ENCODE peak calls at places on chromosomes 7 and 10, in five cellular contexts. One of them, this sample, is unnamed.

GRCh38 chr10:86244296-86244695 is 122.3 kb downstream of the GRID1 start:
- DNase-seq in RWPE1: no peak
- DNase-seq in coronary artery: no peak
- DNase-seq in spleen: no peak
- DNase-seq in GM20000: no peak
- DNase-seq in this sample: no peak

GRCh38 chr10:60203993-60204618 is 185.6 kb downstream of the ANK3 start:
- DNase-seq in coronary artery: no peak
- DNase-seq in RWPE1: peak
- DNase-seq in GM20000: no peak
- DNase-seq in spleen: no peak
- DNase-seq in this sample: no peak

GRCh38 chr7:132279718-132280117 is 296.6 kb downstream of the PLXNA4 start:
- DNase-seq in GM20000: no peak
- DNase-seq in coronary artery: no peak
- DNase-seq in RWPE1: no peak
- DNase-seq in spleen: no peak
- DNase-seq in this sample: no peak

GRCh38 chr7:27129729-27130539 is 623 bp downstream of the HOXA4 start:
- DNase-seq in RWPE1: no peak
- DNase-seq in coronary artery: peak
- DNase-seq in GM20000: no peak
- DNase-seq in spleen: no peak
- DNase-seq in this sample: peak

GRCh38 chr10:86400705-86401587 is 34.4 kb upstream of the GRID1 start:
- DNase-seq in spleen: peak
- DNase-seq in RWPE1: no peak
- DNase-seq in coronary artery: peak
- DNase-seq in GM20000: peak
- DNase-seq in this sample: no peak

GRCh38 chr7:30789334-30789711 is 18.1 kb downstream of the MINDY4 start:
- DNase-seq in RWPE1: peak
- DNase-seq in coronary artery: no peak
- DNase-seq in spleen: no peak
- DNase-seq in GM20000: no peak
- DNase-seq in this sample: no peak

GRCh38 chr10:30045961-30046360 is 13.4 kb downstream of the JCAD start:
- DNase-seq in spleen: no peak
- DNase-seq in RWPE1: no peak
- DNase-seq in coronary artery: no peak
- DNase-seq in GM20000: no peak
- DNase-seq in this sample: no peak

GRCh38 chr10:48604408-48605263 is at the start of gene ARHGAP22:
- DNase-seq in GM20000: peak
- DNase-seq in coronary artery: peak
- DNase-seq in RWPE1: peak
- DNase-seq in spleen: no peak
- DNase-seq in this sample: peak

GRCh38 chr7:80858141-80858903 is 60.5 kb downstream of the SEMA3C start:
- DNase-seq in GM20000: peak
- DNase-seq in RWPE1: no peak
- DNase-seq in coronary artery: no peak
- DNase-seq in spleen: no peak
- DNase-seq in this sample: no peak

GRCh38 chr10:86688398-86688921 is 20.1 kb downstream of the LDB3 start:
- DNase-seq in spleen: no peak
- DNase-seq in coronary artery: no peak
- DNase-seq in GM20000: peak
- DNase-seq in RWPE1: peak
- DNase-seq in this sample: no peak

GRCh38 chr7:27808626-27809025 is 68.7 kb downstream of the TAX1BP1 start:
- DNase-seq in GM20000: no peak
- DNase-seq in coronary artery: no peak
- DNase-seq in spleen: no peak
- DNase-seq in RWPE1: peak
- DNase-seq in this sample: no peak

GRCh38 chr7:117269895-117270294 is 53.0 kb downstream of the WNT2 start:
- DNase-seq in spleen: no peak
- DNase-seq in GM20000: no peak
- DNase-seq in RWPE1: peak
- DNase-seq in coronary artery: no peak
- DNase-seq in this sample: no peak

GRCh38 chr7:89994483-89994882 is 159.8 kb upstream of the STEAP1 start:
- DNase-seq in spleen: no peak
- DNase-seq in RWPE1: no peak
- DNase-seq in coronary artery: no peak
- DNase-seq in GM20000: no peak
- DNase-seq in this sample: no peak

GRCh38 chr10:75592888-75593643 is 161.6 kb downstream of the LRMDA start:
- DNase-seq in coronary artery: no peak
- DNase-seq in GM20000: no peak
- DNase-seq in RWPE1: no peak
- DNase-seq in spleen: no peak
- DNase-seq in this sample: no peak

GRCh38 chr7:52708846-52709245 is 326.6 kb upstream of the POM121L12 start:
- DNase-seq in RWPE1: no peak
- DNase-seq in GM20000: no peak
- DNase-seq in spleen: no peak
- DNase-seq in coronary artery: no peak
- DNase-seq in this sample: no peak

GRCh38 chr10:100518761-100519241 is 860 bp downstream of the SEC31B start:
- DNase-seq in spleen: no peak
- DNase-seq in RWPE1: peak
- DNase-seq in coronary artery: no peak
- DNase-seq in GM20000: peak
- DNase-seq in this sample: no peak

GRCh38 chr10:32946108-32946507 is 11.9 kb downstream of the ITGB1 start:
- DNase-seq in spleen: no peak
- DNase-seq in coronary artery: no peak
- DNase-seq in RWPE1: no peak
- DNase-seq in GM20000: no peak
- DNase-seq in this sample: no peak

GRCh38 chr7:74306737-74307469 is 17.7 kb downstream of the CLIP2 start:
- DNase-seq in RWPE1: peak
- DNase-seq in coronary artery: peak
- DNase-seq in GM20000: peak
- DNase-seq in spleen: no peak
- DNase-seq in this sample: no peak

GRCh38 chr10:128568979-128569378 is 442.8 kb upstream of the MKI67 start:
- DNase-seq in GM20000: no peak
- DNase-seq in coronary artery: no peak
- DNase-seq in RWPE1: no peak
- DNase-seq in spleen: no peak
- DNase-seq in this sample: no peak

GRCh38 chr10:95273393-95274312 is 17.1 kb downstream of the PDLIM1 start:
- DNase-seq in GM20000: no peak
- DNase-seq in spleen: no peak
- DNase-seq in coronary artery: no peak
- DNase-seq in RWPE1: peak
- DNase-seq in this sample: peak

GRCh38 chr7:123929107-123929506 is 4.1 kb downstream of the SPAM1 start:
- DNase-seq in GM20000: no peak
- DNase-seq in spleen: no peak
- DNase-seq in coronary artery: no peak
- DNase-seq in RWPE1: peak
- DNase-seq in this sample: no peak

GRCh38 chr10:80177781-80178636 is 27.3 kb downstream of the ANXA11 start:
- DNase-seq in GM20000: no peak
- DNase-seq in coronary artery: no peak
- DNase-seq in RWPE1: no peak
- DNase-seq in spleen: no peak
- DNase-seq in this sample: no peak

GRCh38 chr7:134548877-134549276 is at the start of gene AKR1B15:
- DNase-seq in coronary artery: no peak
- DNase-seq in spleen: no peak
- DNase-seq in RWPE1: peak
- DNase-seq in GM20000: peak
- DNase-seq in this sample: no peak

GRCh38 chr10:133318494-133319127 is 9.9 kb downstream of the ZNF511 start:
- DNase-seq in coronary artery: no peak
- DNase-seq in RWPE1: no peak
- DNase-seq in GM20000: peak
- DNase-seq in spleen: peak
- DNase-seq in this sample: no peak

GRCh38 chr7:66043681-66044497 is 31.7 kb upstream of the ASL start:
- DNase-seq in coronary artery: no peak
- DNase-seq in spleen: peak
- DNase-seq in GM20000: peak
- DNase-seq in RWPE1: no peak
- DNase-seq in this sample: no peak

GRCh38 chr7:70614237-70614984 is 517.5 kb upstream of the GALNT17 start:
- DNase-seq in spleen: peak
- DNase-seq in coronary artery: peak
- DNase-seq in GM20000: no peak
- DNase-seq in RWPE1: no peak
- DNase-seq in this sample: no peak

GRCh38 chr10:83276971-83277370 is 862.3 kb upstream of the GHITM start:
- DNase-seq in RWPE1: no peak
- DNase-seq in GM20000: no peak
- DNase-seq in coronary artery: no peak
- DNase-seq in spleen: no peak
- DNase-seq in this sample: no peak

GRCh38 chr10:31320598-31321211 is 1.7 kb downstream of the ZEB1 start:
- DNase-seq in RWPE1: no peak
- DNase-seq in coronary artery: peak
- DNase-seq in GM20000: peak
- DNase-seq in spleen: peak
- DNase-seq in this sample: peak

GRCh38 chr10:84715911-84716310 is 387.5 kb downstream of the CCSER2 start:
- DNase-seq in spleen: no peak
- DNase-seq in RWPE1: peak
- DNase-seq in GM20000: peak
- DNase-seq in coronary artery: no peak
- DNase-seq in this sample: no peak

GRCh38 chr7:68691261-68692216 is 906.7 kb upstream of the AUTS2 start:
- DNase-seq in spleen: no peak
- DNase-seq in RWPE1: no peak
- DNase-seq in GM20000: no peak
- DNase-seq in coronary artery: no peak
- DNase-seq in this sample: no peak

GRCh38 chr7:1114505-1114904 is 26.6 kb downstream of the GPER1 start:
- DNase-seq in GM20000: no peak
- DNase-seq in RWPE1: no peak
- DNase-seq in spleen: peak
- DNase-seq in coronary artery: no peak
- DNase-seq in this sample: no peak

GRCh38 chr7:135510603-135511183 is 791 bp upstream of the CNOT4 start:
- DNase-seq in coronary artery: no peak
- DNase-seq in spleen: no peak
- DNase-seq in RWPE1: peak
- DNase-seq in GM20000: peak
- DNase-seq in this sample: no peak

DNA sequence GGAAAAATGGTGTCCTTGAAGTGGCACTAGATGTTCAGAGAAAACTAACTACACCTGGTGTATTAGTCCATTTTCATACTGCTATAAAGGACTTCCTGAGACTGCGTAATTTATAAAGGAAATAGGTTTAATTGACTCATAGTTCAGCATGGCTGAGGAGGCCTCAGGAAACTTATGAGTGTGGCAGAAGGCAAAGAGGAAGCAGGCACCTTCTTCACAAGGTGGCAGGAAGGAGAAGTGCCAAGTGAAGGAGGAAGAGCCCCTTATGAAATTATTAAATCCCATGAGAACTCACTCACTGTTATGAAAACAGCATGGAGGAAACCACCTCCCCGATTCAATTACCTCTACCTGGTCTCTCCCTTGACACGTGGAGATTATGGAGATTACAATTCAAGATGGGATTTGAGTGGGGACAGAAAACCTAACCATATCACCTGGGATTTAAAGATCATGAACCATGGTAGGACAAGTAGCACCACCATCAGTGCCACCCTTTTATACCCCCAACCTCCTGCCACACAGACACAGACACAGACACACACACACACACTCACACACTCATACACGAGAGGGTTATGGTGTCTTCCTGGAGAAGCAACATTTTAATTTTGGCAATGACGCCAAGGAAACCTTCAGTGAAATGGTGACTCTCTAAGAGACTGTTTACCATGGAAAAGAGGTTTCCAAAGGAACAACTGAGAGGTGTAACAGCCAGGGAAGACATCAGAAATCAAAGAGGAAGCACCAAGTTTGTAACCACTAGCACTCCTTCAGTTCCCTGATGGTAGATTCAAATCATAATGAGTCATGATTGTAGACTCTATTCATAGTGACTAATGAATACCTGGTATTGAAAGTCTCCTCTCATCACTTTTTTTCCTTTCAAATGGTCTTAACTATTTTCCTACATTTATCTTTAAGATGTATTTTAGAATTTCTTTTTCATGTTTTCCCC is 41.8 kb upstream of the WNT16 start:
- DNase-seq in coronary artery: no peak
- DNase-seq in RWPE1: peak
- DNase-seq in GM20000: no peak
- DNase-seq in spleen: no peak
- DNase-seq in this sample: no peak
- TF ChIP-seq CTCF in coronary artery: no peak
- TF ChIP-seq CTCF in RWPE1: no peak
- TF ChIP-seq CTCF in GM20000: no peak
- TF ChIP-seq CTCF in spleen: no peak
- TF ChIP-seq CTCF in this sample: no peak

GRCh38 chr10:101566333-101567164 is 21.5 kb downstream of the POLL start:
- DNase-seq in GM20000: peak
- DNase-seq in RWPE1: no peak
- DNase-seq in coronary artery: peak
- DNase-seq in spleen: no peak
- DNase-seq in this sample: peak
- TF ChIP-seq CTCF in GM20000: no peak
- TF ChIP-seq CTCF in RWPE1: no peak
- TF ChIP-seq CTCF in coronary artery: no peak
- TF ChIP-seq CTCF in spleen: no peak
- TF ChIP-seq CTCF in this sample: peak

GRCh38 chr7:47454066-47454950 is 127.6 kb downstream of the TNS3 start:
- DNase-seq in GM20000: no peak
- DNase-seq in coronary artery: peak
- DNase-seq in spleen: no peak
- DNase-seq in RWPE1: no peak
- DNase-seq in this sample: no peak
- TF ChIP-seq CTCF in GM20000: no peak
- TF ChIP-seq CTCF in coronary artery: no peak
- TF ChIP-seq CTCF in spleen: no peak
- TF ChIP-seq CTCF in RWPE1: no peak
- TF ChIP-seq CTCF in this sample: no peak

GRCh38 chr10:102647433-102648268 is 3.4 kb downstream of the TRIM8 start:
- DNase-seq in GM20000: no peak
- DNase-seq in RWPE1: no peak
- DNase-seq in spleen: no peak
- DNase-seq in coronary artery: peak
- DNase-seq in this sample: no peak

GRCh38 chr10:102650655-102651454 is 6.6 kb downstream of the TRIM8 start:
- DNase-seq in coronary artery: no peak
- DNase-seq in RWPE1: no peak
- DNase-seq in GM20000: no peak
- DNase-seq in spleen: peak
- DNase-seq in this sample: no peak

GRCh38 chr10:102648269-102648888 is 4.1 kb downstream of the TRIM8 start:
- DNase-seq in coronary artery: no peak
- DNase-seq in spleen: no peak
- DNase-seq in RWPE1: no peak
- DNase-seq in GM20000: no peak
- DNase-seq in this sample: no peak

GRCh38 chr10:102649770-102650654 is 5.7 kb downstream of the TRIM8 start:
- DNase-seq in GM20000: no peak
- DNase-seq in RWPE1: no peak
- DNase-seq in spleen: peak
- DNase-seq in coronary artery: no peak
- DNase-seq in this sample: no peak

GRCh38 chr10:102648889-102649752 is 4.8 kb downstream of the TRIM8 start:
- DNase-seq in RWPE1: no peak
- DNase-seq in spleen: peak
- DNase-seq in coronary artery: no peak
- DNase-seq in GM20000: no peak
- DNase-seq in this sample: no peak
- TF ChIP-seq CTCF in RWPE1: no peak
- TF ChIP-seq CTCF in spleen: no peak
- TF ChIP-seq CTCF in coronary artery: no peak
- TF ChIP-seq CTCF in GM20000: no peak
- TF ChIP-seq CTCF in this sample: no peak

This sample was measured in type B pancreatic cell.